ENCODE peak calls at places on chromosomes 16 and 17, in seven cellular contexts. Y is cardiac fibroblast, N is astrocyte of the spinal cord, P is AG09319, U is endothelial cell, F is mucosa of descending colon, R is AG04450. I is an unnamed sample.

GRCh38 chr17:4980644-4981216 is 6.7 kb downstream of the CAMTA2 start:
- DNase-seq in R (no peak), Y (peak; percentile 73), N (peak; percentile 52), P (no peak), U (peak; percentile 69), F (peak; percentile 82), I (no peak)

GRCh38 chr16:90004577-90004976 is 14.7 kb downstream of the DBNDD1 start:
- DNase-seq in F (no peak), U (no peak), N (no peak), Y (no peak), R (no peak), P (no peak), I (no peak)

GRCh38 chr17:6110592-6110991 is 40.4 kb downstream of the WSCD1 start:
- DNase-seq in U (no peak), Y (no peak), F (peak; percentile 42), N (peak; percentile 58), R (no peak), P (no peak), I (peak; percentile 12)

GRCh38 chr17:19770985-19771710 is 23.1 kb upstream of the ALDH3A1 start:
- DNase-seq in F (no peak), Y (no peak), P (no peak), U (no peak), R (no peak), N (no peak), I (no peak)

GRCh38 chr17:78779848-78780247 is 2.2 kb downstream of the CYTH1 start:
- DNase-seq in P (no peak), N (no peak), U (no peak), F (peak; percentile 56), R (no peak), Y (no peak), I (no peak)

GRCh38 chr17:77644181-77644972 is 314.1 kb upstream of the TNRC6C start:
- DNase-seq in U (no peak), N (no peak), F (no peak), R (no peak), Y (no peak), P (no peak), I (no peak)

GRCh38 chr17:72886622-72887021 is 205.9 kb downstream of the SLC39A11 start:
- DNase-seq in P (no peak), Y (no peak), F (no peak), N (no peak), R (no peak), U (no peak), I (no peak)

GRCh38 chr17:38864636-38865398 is 5.0 kb upstream of the LASP1 start:
- DNase-seq in R (no peak), Y (peak; percentile 68), P (no peak), F (peak; percentile 30), N (peak; percentile 42), U (no peak), I (no peak)

GRCh38 chr17:79930786-79931516 is 91.7 kb upstream of the CBX4 start:
- DNase-seq in R (no peak), P (no peak), U (no peak), N (no peak), Y (no peak), F (no peak), I (no peak)

GRCh38 chr16:30523768-30524574 is 2.4 kb downstream of the ZNF768 start:
- DNase-seq in F (no peak), U (no peak), N (peak; percentile 18), Y (peak; percentile 45), R (no peak), P (no peak), I (no peak)

GRCh38 chr17:50893183-50893993 is 27.2 kb upstream of the TOB1 start:
- DNase-seq in P (no peak), F (no peak), U (no peak), R (no peak), N (peak; percentile 78), Y (peak; percentile 57), I (peak; percentile 97)

GRCh38 chr17:9512323-9513168 is 63.1 kb downstream of the STX8 start:
- DNase-seq in R (peak; percentile 23), F (no peak), P (no peak), U (no peak), N (peak; percentile 86), Y (peak; percentile 42), I (peak; percentile 26)

DNA sequence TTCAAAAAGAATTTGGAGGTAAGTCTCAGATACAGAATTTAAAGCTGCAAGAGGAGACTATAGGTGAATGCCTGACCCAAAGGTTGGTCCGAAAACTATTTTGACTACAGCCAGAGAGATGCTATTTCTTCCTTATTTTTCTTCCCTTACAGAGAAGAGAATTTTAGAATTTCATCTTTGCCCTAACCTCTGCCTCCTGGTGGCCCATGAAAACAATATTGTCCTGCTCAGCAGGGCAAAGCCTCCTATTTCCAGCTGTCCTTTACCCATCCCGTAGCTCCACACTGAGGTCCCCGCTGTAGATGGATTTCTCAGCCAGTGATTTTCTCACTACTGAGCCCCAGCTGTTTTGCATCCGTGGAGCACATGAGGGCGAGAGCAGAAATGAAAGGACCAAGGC is 24.6 kb downstream of the HOXB1 start:
- DNase-seq in Y (no peak), R (no peak), P (no peak), N (no peak), F (no peak), U (no peak), I (no peak)
- TF ChIP-seq CTCF in Y (no peak), R (no peak), P (no peak), N (peak; percentile 15), F (no peak), U (peak; percentile 14), I (peak; percentile 8)

GRCh38 chr17:10631701-10632100 is 25.4 kb downstream of the MYH3 start:
- DNase-seq in F (no peak), N (no peak), P (no peak), Y (no peak), U (no peak), R (no peak), I (no peak)

GRCh38 chr17:10638151-10638550 is 19.0 kb downstream of the MYH3 start:
- DNase-seq in N (no peak), U (no peak), R (no peak), F (no peak), Y (no peak), P (no peak), I (no peak)

GRCh38 chr17:10631048-10631700 is 25.9 kb downstream of the MYH3 start:
- DNase-seq in N (peak; percentile 19), P (no peak), U (peak; percentile 74), R (no peak), F (peak; percentile 32), Y (peak; percentile 43), I (no peak)

GRCh38 chr17:10633738-10634379 is 23.2 kb downstream of the MYH3 start:
- DNase-seq in P (no peak), U (no peak), N (no peak), R (no peak), F (no peak), Y (no peak), I (no peak)

GRCh38 chr17:10635290-10635689 is 21.8 kb downstream of the MYH3 start:
- DNase-seq in N (no peak), R (no peak), U (no peak), F (no peak), P (no peak), Y (no peak), I (no peak)
- TF ChIP-seq CTCF in N (no peak), R (no peak), U (no peak), F (no peak), P (no peak), Y (no peak), I (no peak)

DNA sequence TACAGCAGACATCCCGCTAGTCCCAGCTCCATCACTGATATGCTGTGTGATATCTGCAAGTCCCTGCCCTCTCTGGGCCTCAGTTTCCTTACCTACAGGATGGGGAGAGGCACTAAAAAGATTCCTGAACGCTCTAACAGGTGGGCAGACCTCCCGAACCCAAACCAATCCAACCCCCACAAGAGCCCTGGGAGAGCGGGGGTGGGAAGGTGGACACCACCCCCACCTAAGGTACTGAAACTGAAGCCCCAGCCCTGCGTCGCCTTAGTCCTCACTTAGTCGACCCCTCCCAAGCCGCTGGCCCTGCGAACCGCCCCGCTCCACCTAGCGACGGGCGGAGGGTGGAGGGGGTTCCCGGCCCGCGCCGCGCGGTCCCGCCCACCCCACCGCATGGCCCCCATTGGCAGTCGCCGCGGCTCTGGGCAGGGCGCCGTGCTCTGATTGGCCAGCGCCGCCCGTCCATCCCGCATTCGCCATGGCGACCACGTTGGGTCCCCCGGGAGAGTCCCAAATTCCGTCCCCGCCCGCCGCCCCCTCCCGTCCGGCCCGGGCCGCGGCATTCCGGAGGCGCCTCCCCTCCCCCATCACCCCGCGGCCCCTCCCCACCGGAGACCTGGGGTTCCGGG is 578 bp downstream of the CCDC102A start:
- DNase-seq in N (peak; percentile 89), Y (peak; percentile 94), F (peak; percentile 92), U (peak; percentile 95), P (peak; percentile 70), R (peak; percentile 66), I (peak; percentile 57)
- TF ChIP-seq CTCF in N (no peak), Y (no peak), F (no peak), U (no peak), P (no peak), R (peak; percentile 32), I (no peak)

GRCh38 chr17:58136669-58137279 is 11.4 kb upstream of the OR4D1 start:
- DNase-seq in P (no peak), U (peak; percentile 24), Y (no peak), N (no peak), R (no peak), F (peak; percentile 20), I (no peak)
- TF ChIP-seq CTCF in P (no peak), U (no peak), Y (peak; percentile 46), N (peak; percentile 44), R (peak; percentile 38), F (no peak), I (peak; percentile 59)

DNA sequence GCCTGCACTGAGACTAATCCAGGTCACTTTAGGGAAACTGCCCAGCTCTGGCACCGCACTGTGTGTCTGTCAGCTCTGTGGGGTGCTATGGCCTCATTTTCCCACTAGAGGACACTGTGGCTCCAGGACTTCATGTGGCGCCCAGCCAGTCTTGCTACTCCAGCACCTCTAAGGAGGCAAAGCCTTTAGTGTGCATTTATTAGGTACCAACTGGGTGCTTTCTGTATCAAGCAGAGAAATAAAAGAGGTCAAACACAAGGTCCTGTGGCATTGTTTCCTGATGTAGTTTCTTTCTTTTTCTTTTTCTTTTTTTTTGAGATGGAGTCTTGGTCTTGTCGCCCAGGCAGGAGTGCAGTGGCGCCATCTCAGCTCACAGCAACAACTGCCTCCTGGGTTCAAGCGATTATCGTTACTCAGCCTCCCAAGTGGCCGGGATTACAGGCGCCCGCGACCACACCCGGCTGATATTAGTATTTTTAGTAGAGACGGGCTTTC is 12.5 kb upstream of the RHBDL3 start:
- DNase-seq in N (peak; percentile 71), Y (peak; percentile 78), U (peak; percentile 83), P (peak; percentile 37), R (no peak), F (peak; percentile 89), I (no peak)
- TF ChIP-seq CTCF in N (peak; percentile 99), Y (peak; percentile 100), U (peak; percentile 85), P (peak; percentile 100), R (peak; percentile 100), F (peak; percentile 92), I (peak; percentile 100)

I was measured in kidney epithelial cell.